ENCODE peak calls at places on chromosomes 1 and 21, in six cellular contexts. One of them, this sample, is unnamed.

GRCh38 chr1:201551877-201552731 is 13.2 kb downstream of the NAV1 start:
- DNase-seq in RWPE1: no peak
- DNase-seq in IMR-90: peak
- DNase-seq in suprapubic skin: no peak
- DNase-seq in PC-9: peak
- DNase-seq in cardiac muscle cell: no peak
- DNase-seq in this sample: no peak

GRCh38 chr1:20640183-20640597 is 6.9 kb downstream of the PINK1 start:
- DNase-seq in RWPE1: peak
- DNase-seq in IMR-90: peak
- DNase-seq in suprapubic skin: no peak
- DNase-seq in PC-9: no peak
- DNase-seq in cardiac muscle cell: peak
- DNase-seq in this sample: no peak

GRCh38 chr1:903305-903704 is 20.4 kb upstream of the SAMD11 start:
- DNase-seq in RWPE1: no peak
- DNase-seq in IMR-90: no peak
- DNase-seq in suprapubic skin: peak
- DNase-seq in PC-9: no peak
- DNase-seq in cardiac muscle cell: no peak
- DNase-seq in this sample: no peak

GRCh38 chr1:65630855-65631254 is 161.8 kb upstream of the PDE4B start:
- DNase-seq in RWPE1: no peak
- DNase-seq in IMR-90: peak
- DNase-seq in suprapubic skin: no peak
- DNase-seq in PC-9: no peak
- DNase-seq in cardiac muscle cell: no peak
- DNase-seq in this sample: no peak

GRCh38 chr1:237386362-237387143 is 344.6 kb downstream of the RYR2 start:
- DNase-seq in RWPE1: peak
- DNase-seq in IMR-90: peak
- DNase-seq in suprapubic skin: no peak
- DNase-seq in PC-9: no peak
- DNase-seq in cardiac muscle cell: peak
- DNase-seq in this sample: no peak

GRCh38 chr1:245225267-245225666 is 70.5 kb downstream of the KIF26B start:
- DNase-seq in RWPE1: no peak
- DNase-seq in IMR-90: peak
- DNase-seq in suprapubic skin: no peak
- DNase-seq in PC-9: no peak
- DNase-seq in cardiac muscle cell: no peak
- DNase-seq in this sample: no peak

GRCh38 chr1:223877804-223878203 is 32.1 kb upstream of the TP53BP2 start:
- DNase-seq in RWPE1: no peak
- DNase-seq in IMR-90: no peak
- DNase-seq in suprapubic skin: no peak
- DNase-seq in PC-9: no peak
- DNase-seq in cardiac muscle cell: peak
- DNase-seq in this sample: no peak

GRCh38 chr1:199305053-199305452 is 666.2 kb downstream of the PTPRC start:
- DNase-seq in RWPE1: no peak
- DNase-seq in IMR-90: no peak
- DNase-seq in suprapubic skin: no peak
- DNase-seq in PC-9: no peak
- DNase-seq in cardiac muscle cell: no peak
- DNase-seq in this sample: no peak

GRCh38 chr1:58829861-58830260 is 46.0 kb upstream of the JUN start:
- DNase-seq in RWPE1: no peak
- DNase-seq in IMR-90: no peak
- DNase-seq in suprapubic skin: no peak
- DNase-seq in PC-9: no peak
- DNase-seq in cardiac muscle cell: no peak
- DNase-seq in this sample: no peak

GRCh38 chr1:100530141-100530540 is 7.8 kb upstream of the GPR88 start:
- DNase-seq in RWPE1: no peak
- DNase-seq in IMR-90: no peak
- DNase-seq in suprapubic skin: no peak
- DNase-seq in PC-9: no peak
- DNase-seq in cardiac muscle cell: no peak
- DNase-seq in this sample: no peak

GRCh38 chr1:18697541-18697940 is 66.9 kb downstream of the PAX7 start:
- DNase-seq in RWPE1: no peak
- DNase-seq in IMR-90: no peak
- DNase-seq in suprapubic skin: no peak
- DNase-seq in PC-9: no peak
- DNase-seq in cardiac muscle cell: no peak
- DNase-seq in this sample: no peak

GRCh38 chr1:18691648-18692047 is 61.0 kb downstream of the PAX7 start:
- DNase-seq in RWPE1: no peak
- DNase-seq in IMR-90: no peak
- DNase-seq in suprapubic skin: no peak
- DNase-seq in PC-9: no peak
- DNase-seq in cardiac muscle cell: no peak
- DNase-seq in this sample: no peak

DNA sequence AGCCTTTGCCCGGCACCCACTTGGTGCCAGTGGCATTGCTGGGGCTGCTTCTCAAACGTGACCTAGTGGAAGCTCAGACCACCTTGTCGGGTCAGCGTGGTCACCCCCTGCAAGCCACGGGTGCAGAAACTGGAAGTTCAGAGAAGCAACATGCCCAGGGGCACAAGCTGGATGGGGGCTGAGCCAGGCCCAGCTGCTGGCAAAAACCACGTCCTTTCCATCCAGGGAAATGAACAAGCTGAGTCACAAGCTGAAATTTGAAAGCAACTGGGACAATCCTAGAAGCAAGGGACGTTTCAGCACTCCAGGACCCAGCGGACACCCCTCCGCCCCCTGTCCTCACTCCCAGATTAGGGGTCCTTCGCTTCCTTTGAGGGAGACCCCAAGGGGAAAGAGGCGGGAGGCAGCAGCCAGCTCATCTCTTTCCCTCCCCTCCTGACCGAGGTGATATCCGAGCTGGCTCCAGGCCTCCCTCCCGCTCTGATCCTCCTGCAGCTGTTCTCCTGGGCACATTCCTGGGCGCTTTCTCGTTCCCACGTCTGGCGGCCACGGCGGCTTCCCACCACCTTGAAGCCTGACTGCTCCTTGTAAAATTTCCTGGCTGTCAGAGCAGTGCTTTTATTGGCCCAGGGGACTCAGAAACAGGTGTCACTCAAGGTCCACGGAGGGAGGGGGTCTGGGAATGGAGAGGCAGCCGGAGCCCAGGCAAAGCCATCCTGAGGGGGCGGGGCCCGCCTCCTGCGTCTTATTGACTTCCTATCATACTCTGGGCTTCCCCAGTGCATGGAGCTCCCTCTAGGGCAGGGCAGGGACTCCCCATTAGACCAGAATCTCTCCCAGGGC is 62.8 kb downstream of the PAX7 start:
- DNase-seq in RWPE1: no peak
- DNase-seq in IMR-90: no peak
- DNase-seq in suprapubic skin: no peak
- DNase-seq in PC-9: no peak
- DNase-seq in cardiac muscle cell: peak
- DNase-seq in this sample: no peak
- TF ChIP-seq CTCF in RWPE1: no peak
- TF ChIP-seq CTCF in IMR-90: no peak
- TF ChIP-seq CTCF in suprapubic skin: no peak
- TF ChIP-seq CTCF in PC-9: no peak
- TF ChIP-seq CTCF in cardiac muscle cell: no peak
- TF ChIP-seq CTCF in this sample: no peak

GRCh38 chr21:25313891-25314646 is 293.2 kb downstream of the MRPL39 start:
- DNase-seq in RWPE1: peak
- DNase-seq in IMR-90: peak
- DNase-seq in suprapubic skin: no peak
- DNase-seq in PC-9: no peak
- DNase-seq in cardiac muscle cell: peak
- DNase-seq in this sample: no peak
- TF ChIP-seq CTCF in RWPE1: peak
- TF ChIP-seq CTCF in IMR-90: peak
- TF ChIP-seq CTCF in suprapubic skin: no peak
- TF ChIP-seq CTCF in PC-9: no peak
- TF ChIP-seq CTCF in cardiac muscle cell: peak
- TF ChIP-seq CTCF in this sample: no peak

DNA sequence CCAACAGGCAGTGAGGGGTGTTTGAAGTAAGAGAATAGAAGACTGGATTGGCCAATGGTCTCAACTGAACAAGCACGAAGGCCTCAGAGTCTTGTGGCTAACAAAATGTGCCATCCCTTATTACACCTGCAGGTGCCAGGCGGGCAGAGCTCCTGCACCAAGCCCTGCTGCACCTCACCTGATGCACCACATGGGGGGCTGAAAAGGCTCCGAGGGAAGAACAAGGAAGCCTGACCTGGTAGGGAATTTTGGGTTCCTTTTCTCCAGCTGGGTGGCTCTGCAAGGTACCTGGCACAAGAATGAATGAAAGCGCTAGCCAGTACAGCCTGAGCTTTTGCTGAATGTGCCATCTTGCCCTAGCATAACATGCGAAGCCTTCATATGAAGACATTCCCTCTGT is 9.7 kb downstream of the HSD3B1 start:
- DNase-seq in RWPE1: peak
- DNase-seq in IMR-90: no peak
- DNase-seq in suprapubic skin: no peak
- DNase-seq in PC-9: no peak
- DNase-seq in cardiac muscle cell: no peak
- DNase-seq in this sample: no peak
- TF ChIP-seq CTCF in RWPE1: no peak
- TF ChIP-seq CTCF in IMR-90: no peak
- TF ChIP-seq CTCF in suprapubic skin: no peak
- TF ChIP-seq CTCF in PC-9: peak
- TF ChIP-seq CTCF in cardiac muscle cell: no peak
- TF ChIP-seq CTCF in this sample: no peak

DNA sequence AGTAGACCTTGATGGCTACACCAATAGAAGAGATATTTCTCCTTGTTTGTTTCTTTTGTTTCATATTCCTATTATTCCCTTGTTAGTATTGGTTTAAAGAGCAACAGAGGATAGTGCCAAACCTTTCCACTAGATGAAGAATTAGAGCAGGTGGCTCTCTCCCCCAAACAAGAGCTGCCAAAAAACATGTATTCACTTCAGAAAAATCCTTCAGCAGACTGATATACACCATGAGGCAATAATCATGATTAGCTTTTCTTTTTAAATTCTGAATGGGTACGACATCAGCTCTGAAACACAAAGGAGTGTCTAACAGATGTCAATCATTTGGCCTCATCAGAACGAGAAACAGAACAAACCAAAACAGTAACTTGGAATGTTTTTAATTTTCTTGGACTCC is 67.3 kb upstream of the MAP10 start:
- DNase-seq in RWPE1: no peak
- DNase-seq in IMR-90: no peak
- DNase-seq in suprapubic skin: no peak
- DNase-seq in PC-9: no peak
- DNase-seq in cardiac muscle cell: no peak
- DNase-seq in this sample: no peak
- TF ChIP-seq CTCF in RWPE1: no peak
- TF ChIP-seq CTCF in IMR-90: no peak
- TF ChIP-seq CTCF in suprapubic skin: no peak
- TF ChIP-seq CTCF in PC-9: no peak
- TF ChIP-seq CTCF in cardiac muscle cell: no peak
- TF ChIP-seq CTCF in this sample: no peak

DNA sequence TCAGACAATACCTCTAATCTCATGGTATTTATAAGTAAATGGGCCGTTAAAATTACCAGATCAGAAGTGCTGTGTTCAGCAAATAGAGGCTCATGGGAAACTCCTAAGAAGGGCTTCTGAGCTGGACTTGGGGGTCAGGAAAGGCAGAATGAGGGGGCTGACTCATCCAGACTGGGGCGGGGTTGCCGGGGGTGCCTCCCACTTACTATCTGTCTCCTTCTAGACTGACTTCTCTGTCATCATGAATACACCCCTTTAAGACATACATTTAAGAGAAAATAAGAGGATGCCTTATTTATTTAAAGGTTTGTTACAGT is 96.0 kb upstream of the ERRFI1 start:
- DNase-seq in RWPE1: no peak
- DNase-seq in IMR-90: peak
- DNase-seq in suprapubic skin: no peak
- DNase-seq in PC-9: peak
- DNase-seq in cardiac muscle cell: no peak
- DNase-seq in this sample: no peak
- TF ChIP-seq CTCF in RWPE1: no peak
- TF ChIP-seq CTCF in IMR-90: no peak
- TF ChIP-seq CTCF in suprapubic skin: no peak
- TF ChIP-seq CTCF in PC-9: no peak
- TF ChIP-seq CTCF in cardiac muscle cell: no peak
- TF ChIP-seq CTCF in this sample: no peak